ENCODE peak calls at places on chromosomes 4 and X, in five cellular contexts. One of them, this sample, is unnamed.
A peak's percentile ranks its signal among the peaks of the same experiment; 100 is the strongest.

GRCh38 chrX:10138726-10139125 is 18.0 kb upstream of the CLCN4 start:
- DNase-seq in HT-29: no peak
- DNase-seq in GM04504: no peak
- DNase-seq in stimulated activated CD4-positive, alpha-beta T cell treated with anti-CD3 and anti-CD28 coated beads, TNF-alpha, amount 100 ng/mL, for 4 hours: no peak
- DNase-seq in IMR-90: no peak
- DNase-seq in this sample: no peak

GRCh38 chr4:77169496-77169895 is 12.5 kb downstream of the CCNG2 start:
- DNase-seq in IMR-90: peak; percentile 67
- DNase-seq in HT-29: no peak
- DNase-seq in GM04504: no peak
- DNase-seq in stimulated activated CD4-positive, alpha-beta T cell treated with anti-CD3 and anti-CD28 coated beads, TNF-alpha, amount 100 ng/mL, for 4 hours: no peak
- DNase-seq in this sample: no peak

GRCh38 chrX:1380672-1381233 is 11.2 kb downstream of the SLC25A6 start:
- DNase-seq in stimulated activated CD4-positive, alpha-beta T cell treated with anti-CD3 and anti-CD28 coated beads, TNF-alpha, amount 100 ng/mL, for 4 hours: no peak
- DNase-seq in IMR-90: no peak
- DNase-seq in HT-29: peak; percentile 5
- DNase-seq in GM04504: no peak
- DNase-seq in this sample: no peak

GRCh38 chrX:16786791-16787735 is 797 bp downstream of the TXLNG start:
- DNase-seq in HT-29: peak; percentile 38
- DNase-seq in IMR-90: no peak
- DNase-seq in GM04504: no peak
- DNase-seq in stimulated activated CD4-positive, alpha-beta T cell treated with anti-CD3 and anti-CD28 coated beads, TNF-alpha, amount 100 ng/mL, for 4 hours: peak; percentile 24
- DNase-seq in this sample: peak; percentile 19

GRCh38 chr4:165204462-165204830 is 2.9 kb upstream of the KLHL2 start:
- DNase-seq in IMR-90: peak; percentile 63
- DNase-seq in GM04504: no peak
- DNase-seq in stimulated activated CD4-positive, alpha-beta T cell treated with anti-CD3 and anti-CD28 coated beads, TNF-alpha, amount 100 ng/mL, for 4 hours: no peak
- DNase-seq in HT-29: no peak
- DNase-seq in this sample: no peak

GRCh38 chrX:153851981-153852380 is 21.6 kb upstream of the PDZD4 start:
- DNase-seq in GM04504: no peak
- DNase-seq in HT-29: no peak
- DNase-seq in IMR-90: no peak
- DNase-seq in stimulated activated CD4-positive, alpha-beta T cell treated with anti-CD3 and anti-CD28 coated beads, TNF-alpha, amount 100 ng/mL, for 4 hours: no peak
- DNase-seq in this sample: no peak

GRCh38 chrX:2320580-2321327 is 180.0 kb downstream of the DHRSX start:
- DNase-seq in GM04504: peak; percentile 43
- DNase-seq in stimulated activated CD4-positive, alpha-beta T cell treated with anti-CD3 and anti-CD28 coated beads, TNF-alpha, amount 100 ng/mL, for 4 hours: no peak
- DNase-seq in IMR-90: peak; percentile 77
- DNase-seq in HT-29: no peak
- DNase-seq in this sample: no peak

GRCh38 chrX:49176421-49177326 is 5.0 kb downstream of the PLP2 start:
- DNase-seq in IMR-90: no peak
- DNase-seq in HT-29: no peak
- DNase-seq in GM04504: no peak
- DNase-seq in stimulated activated CD4-positive, alpha-beta T cell treated with anti-CD3 and anti-CD28 coated beads, TNF-alpha, amount 100 ng/mL, for 4 hours: no peak
- DNase-seq in this sample: no peak

This sample was measured in activated naive CD4-positive, alpha-beta T cell treated with anti-CD3 and anti-CD28 coated beads, Interleukin-2, amount 50 U/mL, for 72 hours.